ENCODE peak calls at places on chromosome 9, in ten cellular contexts. One of them, this sample, is unnamed.

GRCh38 chr9:107260437-107261081 is 22.5 kb upstream of the RAD23B start:
- DNase-seq in GM10248: peak; percentile 74
- DNase-seq in astrocyte of the spinal cord: no peak
- DNase-seq in right lobe of liver: no peak
- DNase-seq in Calu3: no peak
- DNase-seq in uterus: no peak
- DNase-seq in left ventricle myocardium inferior: no peak
- DNase-seq in HFF-Myc: no peak
- DNase-seq in brain microvascular endothelial cell: no peak
- DNase-seq in sigmoid colon: no peak
- DNase-seq in this sample: no peak

GRCh38 chr9:127867356-127868277 is 9.9 kb downstream of the AK1 start:
- DNase-seq in GM10248: no peak
- DNase-seq in astrocyte of the spinal cord: no peak
- DNase-seq in right lobe of liver: no peak
- DNase-seq in Calu3: no peak
- DNase-seq in uterus: no peak
- DNase-seq in left ventricle myocardium inferior: peak; percentile 60
- DNase-seq in HFF-Myc: no peak
- DNase-seq in brain microvascular endothelial cell: no peak
- DNase-seq in sigmoid colon: no peak
- DNase-seq in this sample: no peak

GRCh38 chr9:111400564-111400898 is 70.5 kb upstream of the OR2K2 start:
- DNase-seq in GM10248: no peak
- DNase-seq in astrocyte of the spinal cord: peak; percentile 1
- DNase-seq in right lobe of liver: no peak
- DNase-seq in Calu3: no peak
- DNase-seq in uterus: no peak
- DNase-seq in left ventricle myocardium inferior: no peak
- DNase-seq in HFF-Myc: no peak
- DNase-seq in brain microvascular endothelial cell: no peak
- DNase-seq in sigmoid colon: no peak
- DNase-seq in this sample: no peak

GRCh38 chr9:118529210-118529609 is 825.0 kb downstream of the TLR4 start:
- DNase-seq in GM10248: no peak
- DNase-seq in astrocyte of the spinal cord: peak; percentile 44
- DNase-seq in right lobe of liver: no peak
- DNase-seq in Calu3: no peak
- DNase-seq in uterus: no peak
- DNase-seq in left ventricle myocardium inferior: no peak
- DNase-seq in HFF-Myc: no peak
- DNase-seq in brain microvascular endothelial cell: peak; percentile 75
- DNase-seq in sigmoid colon: no peak
- DNase-seq in this sample: peak; percentile 6

GRCh38 chr9:99075246-99075912 is 29.5 kb upstream of the TGFBR1 start:
- DNase-seq in GM10248: no peak
- DNase-seq in astrocyte of the spinal cord: peak; percentile 59
- DNase-seq in right lobe of liver: no peak
- DNase-seq in Calu3: no peak
- DNase-seq in uterus: no peak
- DNase-seq in left ventricle myocardium inferior: no peak
- DNase-seq in HFF-Myc: no peak
- DNase-seq in brain microvascular endothelial cell: peak; percentile 76
- DNase-seq in sigmoid colon: no peak
- DNase-seq in this sample: peak; percentile 32

GRCh38 chr9:34190996-34191892 is 12.4 kb downstream of the UBAP1 start:
- DNase-seq in GM10248: no peak
- DNase-seq in astrocyte of the spinal cord: peak; percentile 46
- DNase-seq in right lobe of liver: no peak
- DNase-seq in Calu3: no peak
- DNase-seq in uterus: no peak
- DNase-seq in left ventricle myocardium inferior: no peak
- DNase-seq in HFF-Myc: no peak
- DNase-seq in brain microvascular endothelial cell: no peak
- DNase-seq in sigmoid colon: no peak
- DNase-seq in this sample: no peak

GRCh38 chr9:70110194-70111041 is 66.8 kb downstream of the MAMDC2 start:
- DNase-seq in GM10248: no peak
- DNase-seq in astrocyte of the spinal cord: peak; percentile 73
- DNase-seq in right lobe of liver: no peak
- DNase-seq in Calu3: no peak
- DNase-seq in uterus: no peak
- DNase-seq in left ventricle myocardium inferior: no peak
- DNase-seq in HFF-Myc: no peak
- DNase-seq in brain microvascular endothelial cell: no peak
- DNase-seq in sigmoid colon: no peak
- DNase-seq in this sample: peak; percentile 53

GRCh38 chr9:96513622-96514021 is 63.7 kb downstream of the HABP4 start:
- DNase-seq in GM10248: no peak
- DNase-seq in astrocyte of the spinal cord: peak; percentile 60
- DNase-seq in right lobe of liver: no peak
- DNase-seq in Calu3: no peak
- DNase-seq in uterus: no peak
- DNase-seq in left ventricle myocardium inferior: no peak
- DNase-seq in HFF-Myc: no peak
- DNase-seq in brain microvascular endothelial cell: peak; percentile 60
- DNase-seq in sigmoid colon: no peak
- DNase-seq in this sample: peak; percentile 21

GRCh38 chr9:128396970-128397613 is 23.6 kb upstream of the CERCAM start:
- DNase-seq in GM10248: no peak
- DNase-seq in astrocyte of the spinal cord: no peak
- DNase-seq in right lobe of liver: no peak
- DNase-seq in Calu3: no peak
- DNase-seq in uterus: no peak
- DNase-seq in left ventricle myocardium inferior: peak; percentile 58
- DNase-seq in HFF-Myc: no peak
- DNase-seq in brain microvascular endothelial cell: no peak
- DNase-seq in sigmoid colon: no peak
- DNase-seq in this sample: no peak

GRCh38 chr9:93699650-93700049 is 123.3 kb downstream of the PHF2 start:
- DNase-seq in GM10248: no peak
- DNase-seq in astrocyte of the spinal cord: no peak
- DNase-seq in right lobe of liver: peak; percentile 37
- DNase-seq in Calu3: no peak
- DNase-seq in uterus: no peak
- DNase-seq in left ventricle myocardium inferior: no peak
- DNase-seq in HFF-Myc: no peak
- DNase-seq in brain microvascular endothelial cell: no peak
- DNase-seq in sigmoid colon: no peak
- DNase-seq in this sample: no peak

GRCh38 chr9:5452286-5452609 is 1.9 kb downstream of the CD274 start:
- DNase-seq in GM10248: no peak
- DNase-seq in astrocyte of the spinal cord: no peak
- DNase-seq in right lobe of liver: no peak
- DNase-seq in Calu3: no peak
- DNase-seq in uterus: no peak
- DNase-seq in left ventricle myocardium inferior: no peak
- DNase-seq in HFF-Myc: no peak
- DNase-seq in brain microvascular endothelial cell: no peak
- DNase-seq in sigmoid colon: no peak
- DNase-seq in this sample: no peak

GRCh38 chr9:107350443-107350842 is 67.4 kb downstream of the RAD23B start:
- DNase-seq in GM10248: no peak
- DNase-seq in astrocyte of the spinal cord: no peak
- DNase-seq in right lobe of liver: no peak
- DNase-seq in Calu3: no peak
- DNase-seq in uterus: no peak
- DNase-seq in left ventricle myocardium inferior: no peak
- DNase-seq in HFF-Myc: no peak
- DNase-seq in brain microvascular endothelial cell: no peak
- DNase-seq in sigmoid colon: no peak
- DNase-seq in this sample: no peak

GRCh38 chr9:133054966-133055365 is 6.8 kb upstream of the CEL start:
- DNase-seq in GM10248: peak; percentile 11
- DNase-seq in astrocyte of the spinal cord: peak; percentile 41
- DNase-seq in right lobe of liver: peak; percentile 35
- DNase-seq in Calu3: no peak
- DNase-seq in uterus: no peak
- DNase-seq in left ventricle myocardium inferior: peak; percentile 83
- DNase-seq in HFF-Myc: peak; percentile 93
- DNase-seq in brain microvascular endothelial cell: peak; percentile 67
- DNase-seq in sigmoid colon: no peak
- DNase-seq in this sample: peak; percentile 98

GRCh38 chr9:133403766-133404439 is 13.9 kb downstream of the REXO4 start:
- DNase-seq in GM10248: peak; percentile 49
- DNase-seq in astrocyte of the spinal cord: no peak
- DNase-seq in right lobe of liver: no peak
- DNase-seq in Calu3: peak; percentile 78
- DNase-seq in uterus: no peak
- DNase-seq in left ventricle myocardium inferior: no peak
- DNase-seq in HFF-Myc: no peak
- DNase-seq in brain microvascular endothelial cell: no peak
- DNase-seq in sigmoid colon: no peak
- DNase-seq in this sample: peak; percentile 47

GRCh38 chr9:138061631-138062030 is 184.0 kb downstream of the CACNA1B start:
- DNase-seq in GM10248: no peak
- DNase-seq in astrocyte of the spinal cord: no peak
- DNase-seq in right lobe of liver: peak; percentile 21
- DNase-seq in Calu3: no peak
- DNase-seq in uterus: no peak
- DNase-seq in left ventricle myocardium inferior: no peak
- DNase-seq in HFF-Myc: no peak
- DNase-seq in brain microvascular endothelial cell: no peak
- DNase-seq in sigmoid colon: no peak
- DNase-seq in this sample: no peak

GRCh38 chr9:81096667-81097066 is 592.7 kb downstream of the TLE1 start:
- DNase-seq in GM10248: no peak
- DNase-seq in astrocyte of the spinal cord: no peak
- DNase-seq in right lobe of liver: no peak
- DNase-seq in Calu3: no peak
- DNase-seq in uterus: no peak
- DNase-seq in left ventricle myocardium inferior: no peak
- DNase-seq in HFF-Myc: no peak
- DNase-seq in brain microvascular endothelial cell: no peak
- DNase-seq in sigmoid colon: no peak
- DNase-seq in this sample: no peak

GRCh38 chr9:1173986-1174385 is 123.8 kb downstream of the DMRT2 start:
- DNase-seq in GM10248: no peak
- DNase-seq in astrocyte of the spinal cord: no peak
- DNase-seq in right lobe of liver: no peak
- DNase-seq in Calu3: no peak
- DNase-seq in uterus: no peak
- DNase-seq in left ventricle myocardium inferior: no peak
- DNase-seq in HFF-Myc: peak; percentile 89
- DNase-seq in brain microvascular endothelial cell: no peak
- DNase-seq in sigmoid colon: no peak
- DNase-seq in this sample: peak; percentile 32

GRCh38 chr9:129551393-129551973 is 69.4 kb downstream of the C9orf50 start:
- DNase-seq in GM10248: no peak
- DNase-seq in astrocyte of the spinal cord: no peak
- DNase-seq in right lobe of liver: no peak
- DNase-seq in Calu3: no peak
- DNase-seq in uterus: no peak
- DNase-seq in left ventricle myocardium inferior: no peak
- DNase-seq in HFF-Myc: no peak
- DNase-seq in brain microvascular endothelial cell: no peak
- DNase-seq in sigmoid colon: peak; percentile 52
- DNase-seq in this sample: no peak

DNA sequence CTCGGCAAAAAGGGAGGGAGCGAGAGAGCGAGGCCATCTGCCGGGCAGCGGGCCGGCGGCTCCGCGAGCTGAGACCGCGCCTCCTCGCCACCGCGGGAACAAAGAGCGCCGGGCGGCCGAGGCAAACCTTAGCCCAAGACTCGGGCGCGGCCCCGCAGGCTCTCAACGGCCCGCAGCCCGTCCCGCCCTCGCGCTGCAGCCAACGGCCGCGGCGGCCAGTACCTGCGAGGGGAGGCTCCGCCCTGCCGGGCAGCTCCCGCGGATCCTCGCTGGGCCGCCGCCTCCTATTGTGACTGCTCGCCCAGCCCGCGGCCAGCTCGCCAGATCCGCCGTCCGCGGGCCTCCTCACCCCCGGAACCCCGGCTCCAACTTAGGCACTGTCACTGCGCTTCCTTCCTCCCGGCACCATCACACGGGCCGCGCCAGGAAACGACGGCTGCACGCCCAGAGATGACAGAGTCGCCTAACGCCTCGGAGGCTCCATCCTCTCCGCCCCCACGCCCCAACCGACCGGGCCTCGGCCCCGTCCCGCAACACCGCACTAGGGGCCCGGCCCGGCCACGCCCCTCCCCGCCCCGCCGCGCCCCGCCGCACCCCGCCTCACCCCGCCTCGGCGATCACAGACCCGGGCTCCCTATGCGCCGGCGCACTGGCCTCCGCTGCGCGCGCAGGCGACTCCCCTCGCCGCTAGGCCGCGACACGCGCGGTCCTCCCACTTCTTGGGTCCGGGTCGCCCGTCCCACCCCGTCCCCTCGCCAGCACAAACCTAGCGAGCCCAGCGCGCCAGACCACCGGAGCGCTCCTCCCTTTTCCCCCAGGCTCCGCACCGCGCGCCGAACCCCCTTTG is 486 bp upstream of the RNF38 start:
- DNase-seq in GM10248: peak; percentile 95
- DNase-seq in astrocyte of the spinal cord: peak; percentile 87
- DNase-seq in right lobe of liver: peak; percentile 92
- DNase-seq in Calu3: peak; percentile 71
- DNase-seq in uterus: peak; percentile 89
- DNase-seq in left ventricle myocardium inferior: peak; percentile 90
- DNase-seq in HFF-Myc: peak; percentile 39
- DNase-seq in brain microvascular endothelial cell: peak; percentile 65
- DNase-seq in sigmoid colon: peak; percentile 93
- DNase-seq in this sample: peak; percentile 94
- TF ChIP-seq CTCF in GM10248: peak; percentile 22
- TF ChIP-seq CTCF in astrocyte of the spinal cord: no peak
- TF ChIP-seq CTCF in right lobe of liver: peak; percentile 25
- TF ChIP-seq CTCF in Calu3: no peak
- TF ChIP-seq CTCF in uterus: peak; percentile 12
- TF ChIP-seq CTCF in left ventricle myocardium inferior: peak; percentile 21
- TF ChIP-seq CTCF in HFF-Myc: no peak
- TF ChIP-seq CTCF in brain microvascular endothelial cell: no peak
- TF ChIP-seq CTCF in sigmoid colon: no peak
- TF ChIP-seq CTCF in this sample: no peak

GRCh38 chr9:114186793-114187289 is 31.5 kb downstream of the COL27A1 start:
- DNase-seq in GM10248: no peak
- DNase-seq in astrocyte of the spinal cord: no peak
- DNase-seq in right lobe of liver: no peak
- DNase-seq in Calu3: no peak
- DNase-seq in uterus: no peak
- DNase-seq in left ventricle myocardium inferior: no peak
- DNase-seq in HFF-Myc: no peak
- DNase-seq in brain microvascular endothelial cell: no peak
- DNase-seq in sigmoid colon: no peak
- DNase-seq in this sample: no peak
- TF ChIP-seq CTCF in GM10248: no peak
- TF ChIP-seq CTCF in astrocyte of the spinal cord: no peak
- TF ChIP-seq CTCF in right lobe of liver: peak; percentile 23
- TF ChIP-seq CTCF in Calu3: no peak
- TF ChIP-seq CTCF in uterus: no peak
- TF ChIP-seq CTCF in left ventricle myocardium inferior: no peak
- TF ChIP-seq CTCF in HFF-Myc: no peak
- TF ChIP-seq CTCF in brain microvascular endothelial cell: no peak
- TF ChIP-seq CTCF in sigmoid colon: no peak
- TF ChIP-seq CTCF in this sample: no peak

GRCh38 chr9:94912700-94913249 is 186.3 kb downstream of the AOPEP start:
- DNase-seq in GM10248: no peak
- DNase-seq in astrocyte of the spinal cord: peak; percentile 86
- DNase-seq in right lobe of liver: no peak
- DNase-seq in Calu3: peak; percentile 47
- DNase-seq in uterus: no peak
- DNase-seq in left ventricle myocardium inferior: no peak
- DNase-seq in HFF-Myc: no peak
- DNase-seq in brain microvascular endothelial cell: peak; percentile 75
- DNase-seq in sigmoid colon: no peak
- DNase-seq in this sample: peak; percentile 88
- TF ChIP-seq CTCF in GM10248: no peak
- TF ChIP-seq CTCF in astrocyte of the spinal cord: no peak
- TF ChIP-seq CTCF in right lobe of liver: no peak
- TF ChIP-seq CTCF in Calu3: no peak
- TF ChIP-seq CTCF in uterus: no peak
- TF ChIP-seq CTCF in left ventricle myocardium inferior: no peak
- TF ChIP-seq CTCF in HFF-Myc: no peak
- TF ChIP-seq CTCF in brain microvascular endothelial cell: no peak
- TF ChIP-seq CTCF in sigmoid colon: no peak
- TF ChIP-seq CTCF in this sample: no peak

GRCh38 chr9:109893222-109893621 is 113.2 kb downstream of the PALM2AKAP2 start:
- DNase-seq in GM10248: no peak
- DNase-seq in astrocyte of the spinal cord: peak; percentile 62
- DNase-seq in right lobe of liver: no peak
- DNase-seq in Calu3: no peak
- DNase-seq in uterus: no peak
- DNase-seq in left ventricle myocardium inferior: no peak
- DNase-seq in HFF-Myc: no peak
- DNase-seq in brain microvascular endothelial cell: peak; percentile 50
- DNase-seq in sigmoid colon: no peak
- DNase-seq in this sample: no peak
- TF ChIP-seq CTCF in GM10248: no peak
- TF ChIP-seq CTCF in astrocyte of the spinal cord: no peak
- TF ChIP-seq CTCF in right lobe of liver: no peak
- TF ChIP-seq CTCF in Calu3: no peak
- TF ChIP-seq CTCF in uterus: no peak
- TF ChIP-seq CTCF in left ventricle myocardium inferior: no peak
- TF ChIP-seq CTCF in HFF-Myc: no peak
- TF ChIP-seq CTCF in brain microvascular endothelial cell: no peak
- TF ChIP-seq CTCF in sigmoid colon: no peak
- TF ChIP-seq CTCF in this sample: no peak

This sample was measured in foreskin fibroblast.